ENCODE peak calls at places on chromosomes 16 and 17, in five cellular contexts. L is NCI-H1105; B is stimulated activated CD4-positive, alpha-beta T cell treated with anti-CD3 and anti-CD28 coated beads, TNF-alpha, amount 100 ng/mL, for 24 hours; R is NCI-H2081; W is smooth muscle cell of the brain vasculature. Y is an unnamed sample.
A peak's percentile ranks its signal among the peaks of the same experiment; 100 is the strongest.

GRCh38 chr17:47736501-47737211 is 3.6 kb downstream of the TBX21 start:
- DNase-seq in B (no peak), W (no peak), R (no peak), L (no peak), Y (no peak)

GRCh38 chr16:57093845-57094564 is 1.6 kb downstream of the CPNE2 start:
- DNase-seq in B (no peak), L (no peak), R (no peak), W (no peak), Y (no peak)

GRCh38 chr17:14061666-14062560 is 7.4 kb upstream of the COX10 start:
- DNase-seq in W (no peak), L (no peak), R (no peak), B (no peak), Y (no peak)

GRCh38 chr17:17062866-17063265 is 20.6 kb downstream of the MPRIP start:
- DNase-seq in W (no peak), R (no peak), B (no peak), L (no peak), Y (no peak)

GRCh38 chr16:82379601-82380000 is 209.6 kb upstream of the MPHOSPH6 start:
- DNase-seq in R (no peak), W (no peak), L (peak; percentile 17), B (no peak), Y (no peak)

GRCh38 chr16:81445143-81445922 is 725 bp downstream of the CMIP start:
- DNase-seq in W (no peak), L (no peak), R (peak; percentile 14), B (no peak), Y (no peak)

GRCh38 chr17:71335212-71335611 is 785.6 kb upstream of the SOX9 start:
- DNase-seq in W (no peak), R (no peak), L (no peak), B (no peak), Y (no peak)

GRCh38 chr16:27678955-27679354 is 129.0 kb downstream of the KATNIP start:
- DNase-seq in W (no peak), L (no peak), B (no peak), R (no peak), Y (no peak)

GRCh38 chr17:32742686-32743538 is 134.0 kb downstream of the MYO1D start:
- DNase-seq in R (no peak), W (no peak), B (no peak), L (no peak), Y (no peak)

GRCh38 chr16:10123141-10123540 is 59.1 kb downstream of the GRIN2A start:
- DNase-seq in R (no peak), L (no peak), W (no peak), B (no peak), Y (no peak)

GRCh38 chr16:72864130-72864833 is 183.6 kb downstream of the ZFHX3 start:
- DNase-seq in B (no peak), L (no peak), W (no peak), R (no peak), Y (no peak)

GRCh38 chr17:10751569-10751968 is 21.7 kb upstream of the TMEM220 start:
- DNase-seq in W (no peak), L (no peak), B (no peak), R (no peak), Y (peak; percentile 21)

GRCh38 chr17:48453447-48453846 is 23.4 kb upstream of the SKAP1 start:
- DNase-seq in L (no peak), R (no peak), B (no peak), W (no peak), Y (no peak)

GRCh38 chr16:5619314-5619713 is 521.7 kb upstream of the EEF2KMT start:
- DNase-seq in R (no peak), L (no peak), B (no peak), W (no peak), Y (no peak)

GRCh38 chr16:23668225-23668624 is 10.5 kb upstream of the PLK1 start:
- DNase-seq in R (no peak), W (no peak), L (no peak), B (no peak), Y (no peak)

GRCh38 chr17:81483085-81483861 is 29.3 kb downstream of the ACTG1 start:
- DNase-seq in W (no peak), L (no peak), R (no peak), B (no peak), Y (no peak)

GRCh38 chr16:87054856-87055255 is 262.3 kb downstream of the C16orf95 start:
- DNase-seq in L (no peak), B (no peak), W (no peak), R (no peak), Y (no peak)

GRCh38 chr16:11157143-11157542 is 98.9 kb downstream of the SOCS1 start:
- DNase-seq in W (no peak), B (no peak), R (no peak), L (no peak), Y (no peak)

GRCh38 chr17:2092253-2092652 is 37.4 kb downstream of the HIC1 start:
- DNase-seq in B (no peak), L (no peak), R (no peak), W (no peak), Y (no peak)

GRCh38 chr16:81451753-81452680 is 7.4 kb downstream of the CMIP start:
- DNase-seq in R (no peak), W (no peak), B (no peak), L (no peak), Y (no peak)

GRCh38 chr16:81035975-81036750 is 521 bp downstream of the ATMIN start:
- DNase-seq in B (peak; percentile 18), R (no peak), L (no peak), W (no peak), Y (no peak)

GRCh38 chr17:83065660-83066542 is 13.5 kb upstream of the METRNL start:
- DNase-seq in W (no peak), R (no peak), B (no peak), L (no peak), Y (no peak)

GRCh38 chr17:43015579-43015978 is 6.6 kb downstream of the VAT1 start:
- DNase-seq in B (no peak), W (no peak), R (no peak), L (no peak), Y (no peak)

GRCh38 chr17:80443916-80444708 is 29.1 kb downstream of the ENDOV start:
- DNase-seq in W (no peak), R (peak; percentile 72), L (no peak), B (no peak), Y (no peak)

GRCh38 chr17:70050931-70051330 is 24.1 kb upstream of the KCNJ16 start:
- DNase-seq in L (no peak), B (no peak), R (no peak), W (no peak), Y (no peak)

GRCh38 chr16:1290032-1290431 is 19.4 kb upstream of the UBE2I start:
- DNase-seq in W (no peak), L (no peak), R (no peak), B (no peak), Y (no peak)

GRCh38 chr16:84223456-84223855 is 16.4 kb downstream of the KCNG4 start:
- DNase-seq in B (no peak), L (no peak), W (no peak), R (no peak), Y (no peak)

GRCh38 chr17:30031214-30031869 is 85.3 kb upstream of the NSRP1 start:
- DNase-seq in B (no peak), L (no peak), W (no peak), R (no peak), Y (no peak)

GRCh38 chr16:69408451-69408850 is 16.0 kb upstream of the CYB5B start:
- DNase-seq in R (no peak), W (no peak), B (no peak), L (no peak), Y (no peak)

GRCh38 chr16:56424791-56425438 is 430 bp downstream of the AMFR start:
- DNase-seq in L (peak; percentile 38), R (no peak), W (no peak), B (peak; percentile 6), Y (no peak)

GRCh38 chr16:19139436-19140091 is 25.8 kb downstream of the ITPRIPL2 start:
- DNase-seq in R (no peak), L (no peak), B (no peak), W (no peak), Y (no peak)

GRCh38 chr17:40795019-40795667 is 4.6 kb downstream of the KRT28 start:
- DNase-seq in L (no peak), W (no peak), R (no peak), B (no peak), Y (no peak)

GRCh38 chr17:8859029-8859803 is 8.3 kb downstream of the PIK3R6 start:
- DNase-seq in W (no peak), B (no peak), L (no peak), R (no peak), Y (no peak)

GRCh38 chr17:68172461-68172954 is 75.3 kb upstream of the AMZ2 start:
- DNase-seq in L (peak; percentile 35), W (peak; percentile 10), B (no peak), R (peak; percentile 74), Y (peak; percentile 46)

GRCh38 chr16:9362050-9362449 is 270.6 kb downstream of the HAPSTR1 start:
- DNase-seq in B (no peak), W (no peak), L (no peak), R (no peak), Y (no peak)

GRCh38 chr17:77011173-77012011 is 129.4 kb upstream of the SEC14L1 start:
- DNase-seq in W (no peak), L (peak; percentile 4), B (peak; percentile 24), R (peak; percentile 76), Y (peak; percentile 18)

GRCh38 chr17:73956595-73957465 is 246.6 kb upstream of the RPL38 start:
- DNase-seq in B (peak; percentile 15), L (peak; percentile 26), W (no peak), R (peak; percentile 76), Y (no peak)

GRCh38 chr16:10870808-10871156 is 6.2 kb upstream of the CIITA start:
- DNase-seq in R (no peak), W (no peak), B (no peak), L (no peak), Y (no peak)